ENCODE peak calls at places on chromosomes 13 and 19, in four cellular contexts. One of them, this sample, is unnamed.

GRCh38 chr13:42484396-42484795 is 89.6 kb upstream of the TNFSF11 start:
- DNase-seq in Kasumi-1: no peak
- DNase-seq in nephron progenitor cell: no peak
- DNase-seq in trophoblast cell: no peak
- DNase-seq in this sample: no peak

GRCh38 chr13:40586886-40587285 is 79.6 kb downstream of the FOXO1 start:
- DNase-seq in Kasumi-1: no peak
- DNase-seq in nephron progenitor cell: no peak
- DNase-seq in trophoblast cell: no peak
- DNase-seq in this sample: no peak

GRCh38 chr19:49222011-49222410 is 64.4 kb downstream of the TRPM4 start:
- DNase-seq in Kasumi-1: no peak
- DNase-seq in nephron progenitor cell: no peak
- DNase-seq in trophoblast cell: no peak
- DNase-seq in this sample: no peak

GRCh38 chr13:21826214-21827015 is 155.5 kb downstream of the FGF9 start:
- DNase-seq in Kasumi-1: no peak
- DNase-seq in nephron progenitor cell: no peak
- DNase-seq in trophoblast cell: no peak
- DNase-seq in this sample: no peak

GRCh38 chr13:20470136-20470535 is 55.5 kb downstream of the CRYL1 start:
- DNase-seq in Kasumi-1: no peak
- DNase-seq in nephron progenitor cell: no peak
- DNase-seq in trophoblast cell: no peak
- DNase-seq in this sample: no peak

GRCh38 chr13:59766236-59766635 is 397.5 kb downstream of the DIAPH3 start:
- DNase-seq in Kasumi-1: no peak
- DNase-seq in nephron progenitor cell: no peak
- DNase-seq in trophoblast cell: no peak
- DNase-seq in this sample: no peak

GRCh38 chr13:24131749-24132148 is 28.8 kb upstream of the SPATA13 start:
- DNase-seq in Kasumi-1: no peak
- DNase-seq in nephron progenitor cell: no peak
- DNase-seq in trophoblast cell: no peak
- DNase-seq in this sample: no peak

GRCh38 chr19:10699650-10700335 is 1.4 kb upstream of the QTRT1 start:
- DNase-seq in Kasumi-1: peak; percentile 81
- DNase-seq in nephron progenitor cell: peak; percentile 64
- DNase-seq in trophoblast cell: peak; percentile 59
- DNase-seq in this sample: peak; percentile 70

GRCh38 chr19:30783936-30784335 is 411.8 kb downstream of the ZNF536 start:
- DNase-seq in Kasumi-1: no peak
- DNase-seq in nephron progenitor cell: no peak
- DNase-seq in trophoblast cell: no peak
- DNase-seq in this sample: no peak